ENCODE peak calls at places on chromosome X, in five cellular contexts. G is right lobe of liver, S is pancreas, R is IMR-90, F is fibroblast of pulmonary artery. B is an unnamed sample.

GRCh38 chrX:133970021-133970550 is 15.3 kb downstream of the GPC3 start:
- DNase-seq in G (no peak), S (no peak), R (no peak), F (no peak), B (no peak)

GRCh38 chrX:136268051-136269048 is 17.1 kb upstream of the MAP7D3 start:
- DNase-seq in G (no peak), S (peak; percentile 37), R (peak; percentile 50), F (peak; percentile 57), B (peak; percentile 39)

GRCh38 chrX:84737471-84737871 is 235.2 kb upstream of the HDX start:
- DNase-seq in G (no peak), S (no peak), R (peak; percentile 20), F (no peak), B (no peak)

GRCh38 chrX:10620121-10620699 is at the start of gene MID1:
- DNase-seq in G (peak; percentile 75), S (peak; percentile 61), R (peak; percentile 80), F (peak; percentile 85), B (peak; percentile 81)

GRCh38 chrX:137547291-137547690 is 18.6 kb upstream of the ZIC3 start:
- DNase-seq in G (no peak), S (no peak), R (no peak), F (no peak), B (no peak)

GRCh38 chrX:142499992-142500391 is 294.9 kb upstream of the MAGEC2 start:
- DNase-seq in G (no peak), S (no peak), R (no peak), F (no peak), B (no peak)

GRCh38 chrX:111511477-111511876 is at the start of gene SERTM2:
- DNase-seq in G (no peak), S (no peak), R (peak; percentile 4), F (peak; percentile 28), B (peak; percentile 16)

GRCh38 chrX:128518508-128518907 is 466.3 kb upstream of the ACTRT1 start:
- DNase-seq in G (no peak), S (no peak), R (peak; percentile 1), F (peak; percentile 0), B (peak; percentile 44)

GRCh38 chrX:82734140-82734539 is 774.0 kb upstream of the POU3F4 start:
- DNase-seq in G (no peak), S (no peak), R (no peak), F (no peak), B (no peak)

GRCh38 chrX:139126493-139126892 is 404.0 kb upstream of the F9 start:
- DNase-seq in G (no peak), S (peak; percentile 54), R (no peak), F (no peak), B (peak; percentile 63)

GRCh38 chrX:67545772-67546495 is 2.1 kb downstream of the AR start:
- DNase-seq in G (peak; percentile 58), S (peak; percentile 12), R (no peak), F (peak; percentile 13), B (peak; percentile 11)

GRCh38 chrX:55546956-55547355 is 57.3 kb upstream of the USP51 start:
- DNase-seq in G (no peak), S (no peak), R (no peak), F (peak; percentile 54), B (no peak)

GRCh38 chrX:111886678-111887077 is 10.7 kb downstream of the TRPC5OS start:
- DNase-seq in G (no peak), S (no peak), R (no peak), F (no peak), B (no peak)

GRCh38 chrX:40092808-40093435 is 4.8 kb downstream of the BCOR start:
- DNase-seq in G (no peak), S (no peak), R (no peak), F (no peak), B (no peak)
- H3K4me3 ChIP-seq in G (no peak overlapping the region), S (no peak overlapping the region), R (no peak overlapping the region), F (no peak overlapping the region), B (no peak overlapping the region)

GRCh38 chrX:129824620-129825019 is 19.1 kb downstream of the ZDHHC9 start:
- DNase-seq in G (no peak), S (no peak), R (no peak), F (no peak), B (no peak)

GRCh38 chrX:129823115-129823514 is 20.6 kb downstream of the ZDHHC9 start:
- DNase-seq in G (no peak), S (no peak), R (peak; percentile 15), F (peak; percentile 62), B (peak; percentile 28)

GRCh38 chrX:129825746-129826505 is 17.8 kb downstream of the ZDHHC9 start:
- DNase-seq in G (no peak), S (no peak), R (no peak), F (no peak), B (no peak)

GRCh38 chrX:129823523-129823922 is 20.2 kb downstream of the ZDHHC9 start:
- DNase-seq in G (no peak), S (no peak), R (no peak), F (no peak), B (no peak)
- TF ChIP-seq CTCF in G (no peak), S (no peak), R (no peak), F (no peak), B (no peak)

GRCh38 chrX:45803383-45803921 is 602.8 kb upstream of the DIPK2B start:
- DNase-seq in G (no peak), S (no peak), R (peak; percentile 94), F (peak; percentile 81), B (peak; percentile 90)

GRCh38 chrX:45806410-45807121 is 605.9 kb upstream of the DIPK2B start:
- DNase-seq in G (no peak), S (no peak), R (peak; percentile 92), F (peak; percentile 80), B (peak; percentile 46)

GRCh38 chrX:45799576-45799975 is 598.9 kb upstream of the DIPK2B start:
- DNase-seq in G (no peak), S (no peak), R (no peak), F (no peak), B (no peak)

GRCh38 chrX:45801554-45801953 is 600.9 kb upstream of the DIPK2B start:
- DNase-seq in G (no peak), S (no peak), R (peak; percentile 34), F (peak; percentile 60), B (peak; percentile 38)
- H3K4me3 ChIP-seq in G (no peak overlapping the region), S (no peak overlapping the region), R (no peak overlapping the region), F (no peak overlapping the region), B (no peak overlapping the region)

DNA sequence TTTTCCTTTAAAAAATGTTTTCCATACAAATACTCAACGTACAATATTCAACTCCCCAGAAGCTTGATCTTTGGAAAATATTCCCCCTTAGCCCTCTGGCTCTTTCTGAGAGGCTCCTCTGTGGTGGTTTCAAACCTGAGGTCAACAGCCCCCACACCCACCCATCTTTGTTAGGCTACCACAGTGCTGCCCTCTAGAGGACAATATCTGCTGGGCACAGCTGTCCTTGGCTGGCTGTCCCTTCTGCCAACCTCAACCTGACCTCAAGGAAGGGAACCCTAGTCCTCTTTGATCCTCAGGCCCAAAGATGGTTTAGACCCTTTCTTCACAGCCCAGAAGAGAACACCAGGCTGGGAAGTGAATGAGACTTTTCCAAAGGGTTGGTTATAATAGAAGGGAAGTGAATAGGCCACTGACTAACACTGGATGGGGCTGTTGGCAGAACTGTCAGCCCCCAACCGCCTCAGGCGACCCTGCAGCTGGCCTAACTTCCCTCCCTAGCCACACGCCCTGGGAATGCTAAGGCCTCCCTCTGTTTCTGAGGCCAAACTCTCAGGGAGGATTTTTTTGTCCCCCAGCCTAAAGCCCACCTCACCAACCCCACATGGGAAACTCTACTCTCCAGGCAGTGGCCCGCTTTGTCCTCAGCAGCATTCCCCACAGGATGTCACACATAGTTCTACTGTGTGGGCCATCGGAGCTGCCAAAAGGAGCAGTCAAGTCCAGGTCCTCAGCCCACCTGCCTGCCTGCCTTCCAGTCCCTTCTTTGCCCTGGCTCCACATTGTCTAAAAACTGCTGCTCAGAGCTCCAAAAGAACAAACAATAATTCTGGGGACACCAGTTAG is 34.3 kb downstream of the NYX start:
- DNase-seq in G (no peak), S (no peak), R (no peak), F (no peak), B (no peak)
- TF ChIP-seq CTCF in G (peak; percentile 26), S (no peak), R (peak; percentile 33), F (peak; percentile 44), B (no peak)

GRCh38 chrX:48958635-48959094 is 1.3 kb upstream of the OTUD5 start:
- DNase-seq in G (no peak), S (peak; percentile 59), R (peak; percentile 66), F (peak; percentile 56), B (peak; percentile 60)
- H3K4me3 ChIP-seq in G (peak overlapping the region; percentile 24), S (peak overlapping the region; percentile 18), R (peak overlapping the region; percentile 51), F (peak overlapping the region; percentile 69), B (peak overlapping the region; percentile 53)

GRCh38 chrX:95057341-95057740 is 1383.3 kb downstream of the FAM133A start:
- DNase-seq in G (no peak), S (no peak), R (peak; percentile 4), F (no peak), B (no peak)

GRCh38 chrX:95055991-95056390 is 1382.0 kb downstream of the FAM133A start:
- DNase-seq in G (no peak), S (no peak), R (no peak), F (no peak), B (no peak)

GRCh38 chrX:95058815-95059214 is 1384.8 kb downstream of the FAM133A start:
- DNase-seq in G (no peak), S (no peak), R (peak; percentile 58), F (peak; percentile 66), B (peak; percentile 42)

GRCh38 chrX:95059909-95060308 is 1385.9 kb downstream of the FAM133A start:
- DNase-seq in G (no peak), S (no peak), R (no peak), F (no peak), B (no peak)

GRCh38 chrX:95056901-95057300 is 1382.9 kb downstream of the FAM133A start:
- DNase-seq in G (no peak), S (no peak), R (peak; percentile 4), F (peak; percentile 23), B (no peak)
- TF ChIP-seq CTCF in G (no peak), S (no peak), R (peak; percentile 33), F (peak; percentile 15), B (no peak)

GRCh38 chrX:48576108-48576507 is 1.8 kb downstream of the RBM3 start:
- DNase-seq in G (no peak), S (no peak), R (no peak), F (no peak), B (no peak)

GRCh38 chrX:48574270-48575266 is at the start of gene RBM3:
- DNase-seq in G (peak; percentile 95), S (peak; percentile 90), R (peak; percentile 91), F (peak; percentile 93), B (peak; percentile 91)

GRCh38 chrX:48578661-48579128 is 4.4 kb downstream of the RBM3 start:
- DNase-seq in G (no peak), S (no peak), R (no peak), F (no peak), B (no peak)

GRCh38 chrX:48573690-48574269 is 504 bp upstream of the RBM3 start:
- DNase-seq in G (no peak), S (peak; percentile 58), R (no peak), F (no peak), B (no peak)

GRCh38 chrX:48575642-48576041 is 1.4 kb downstream of the RBM3 start:
- DNase-seq in G (no peak), S (no peak), R (no peak), F (no peak), B (no peak)
- H3K4me3 ChIP-seq in G (peak overlapping the region; percentile 71), S (peak overlapping the region; percentile 41), R (peak overlapping the region; percentile 82), F (peak overlapping the region; percentile 90), B (peak overlapping the region; percentile 59)

GRCh38 chrX:121000589-121000988 is 15.0 kb upstream of the CT47A1 start:
- DNase-seq in G (no peak), S (no peak), R (no peak), F (peak; percentile 59), B (peak; percentile 55)
- TF ChIP-seq CTCF in G (peak; percentile 55), S (no peak), R (no peak), F (peak; percentile 40), B (peak; percentile 46)

B was measured in epithelial cell of esophagus.